ENCODE peak calls at places on chromosomes 6 and 20, in nine cellular contexts. Z, G, D, A, O, J, F, E and V are unnamed samples.

GRCh38 chr6:12249516-12250394 is 40.4 kb upstream of the EDN1 start:
- DNase-seq in Z (no peak), G (no peak), D (no peak), A (no peak), O (no peak), J (no peak), F (no peak), E (no peak), V (no peak)

GRCh38 chr6:105874835-105875626 is 211.1 kb upstream of the PRDM1 start:
- DNase-seq in Z (no peak), G (no peak), D (no peak), A (no peak), O (no peak), J (no peak), F (no peak), E (no peak), V (no peak)

GRCh38 chr6:44733868-44734267 is 346.4 kb downstream of the CDC5L start:
- DNase-seq in Z (no peak), G (no peak), D (peak), A (peak), O (no peak), J (no peak), F (no peak), E (no peak), V (no peak)

GRCh38 chr6:35810831-35811698 is 5.9 kb downstream of the LHFPL5 start:
- DNase-seq in Z (no peak), G (no peak), D (peak), A (no peak), O (no peak), J (no peak), F (peak), E (no peak), V (no peak)

GRCh38 chr6:41229716-41230115 is 1.6 kb downstream of the TREML4 start:
- DNase-seq in Z (no peak), G (no peak), D (no peak), A (no peak), O (no peak), J (no peak), F (no peak), E (no peak), V (no peak)

GRCh38 chr6:158894192-158894591 is 75.0 kb upstream of the EZR start:
- DNase-seq in Z (peak), G (peak), D (peak), A (no peak), O (no peak), J (no peak), F (peak), E (no peak), V (no peak)

GRCh38 chr6:63347599-63347998 is 27.8 kb upstream of the LGSN start:
- DNase-seq in Z (no peak), G (no peak), D (peak), A (no peak), O (no peak), J (no peak), F (peak), E (no peak), V (no peak)

GRCh38 chr6:32842690-32843089 is 1.2 kb downstream of the PSMB8 start:
- DNase-seq in Z (no peak), G (no peak), D (no peak), A (no peak), O (no peak), J (no peak), F (no peak), E (no peak), V (no peak)

GRCh38 chr20:57627972-57628650 is 7.9 kb upstream of the ZBP1 start:
- DNase-seq in Z (no peak), G (no peak), D (peak), A (peak), O (peak), J (no peak), F (no peak), E (peak), V (no peak)

GRCh38 chr6:37275350-37275749 is 17.4 kb upstream of the TMEM217 start:
- DNase-seq in Z (no peak), G (no peak), D (no peak), A (no peak), O (no peak), J (no peak), F (no peak), E (no peak), V (no peak)

GRCh38 chr6:48695872-48696271 is 584.9 kb upstream of the PTCHD4 start:
- DNase-seq in Z (no peak), G (no peak), D (no peak), A (no peak), O (no peak), J (no peak), F (no peak), E (no peak), V (no peak)

GRCh38 chr6:71721642-71722041 is 164.7 kb upstream of the RIMS1 start:
- DNase-seq in Z (no peak), G (no peak), D (peak), A (no peak), O (no peak), J (no peak), F (no peak), E (no peak), V (no peak)

GRCh38 chr20:63246490-63247284 is 7.6 kb downstream of the NKAIN4 start:
- DNase-seq in Z (no peak), G (no peak), D (no peak), A (no peak), O (no peak), J (no peak), F (no peak), E (no peak), V (no peak)

GRCh38 chr6:27188885-27189418 is 58.5 kb upstream of the PRSS16 start:
- DNase-seq in Z (peak), G (peak), D (peak), A (peak), O (no peak), J (peak), F (peak), E (peak), V (no peak)

GRCh38 chr6:31058128-31058894 is 48.0 kb downstream of the MUC22 start:
- DNase-seq in Z (peak), G (peak), D (peak), A (no peak), O (no peak), J (no peak), F (peak), E (no peak), V (no peak)

GRCh38 chr6:85864453-85865401 is 222.0 kb upstream of the SYNCRIP start:
- DNase-seq in Z (no peak), G (no peak), D (peak), A (no peak), O (no peak), J (peak), F (peak), E (no peak), V (no peak)

GRCh38 chr6:124961784-124962611 is at the start of gene RNF217:
- DNase-seq in Z (peak), G (peak), D (peak), A (peak), O (no peak), J (peak), F (peak), E (no peak), V (peak)

GRCh38 chr20:8454137-8454712 is 322.2 kb downstream of the PLCB1 start:
- DNase-seq in Z (peak), G (peak), D (peak), A (no peak), O (no peak), J (no peak), F (peak), E (no peak), V (no peak)

GRCh38 chr6:36068012-36068392 is 40.4 kb downstream of the MAPK14 start:
- DNase-seq in Z (no peak), G (no peak), D (no peak), A (no peak), O (no peak), J (no peak), F (no peak), E (no peak), V (no peak)

GRCh38 chr20:12152996-12153395 is 235.3 kb downstream of the BTBD3 start:
- DNase-seq in Z (no peak), G (no peak), D (no peak), A (no peak), O (no peak), J (no peak), F (peak), E (no peak), V (no peak)

GRCh38 chr6:17869010-17869752 is 118.3 kb downstream of the KIF13A start:
- DNase-seq in Z (peak), G (no peak), D (no peak), A (no peak), O (no peak), J (no peak), F (peak), E (no peak), V (no peak)

GRCh38 chr20:47465335-47466090 is 36.2 kb upstream of the NCOA3 start:
- DNase-seq in Z (no peak), G (no peak), D (no peak), A (no peak), O (no peak), J (no peak), F (no peak), E (no peak), V (no peak)

GRCh38 chr6:71333700-71334099 is 45.1 kb downstream of the OGFRL1 start:
- DNase-seq in Z (no peak), G (no peak), D (peak), A (no peak), O (no peak), J (no peak), F (peak), E (no peak), V (no peak)

GRCh38 chr6:11711644-11711993 is 67.0 kb downstream of the ADTRP start:
- DNase-seq in Z (no peak), G (no peak), D (no peak), A (no peak), O (no peak), J (no peak), F (no peak), E (no peak), V (no peak)

GRCh38 chr6:3531481-3531880 is 74.6 kb upstream of the SLC22A23 start:
- DNase-seq in Z (peak), G (no peak), D (no peak), A (no peak), O (no peak), J (no peak), F (no peak), E (no peak), V (no peak)

GRCh38 chr6:43013020-43013842 is 515 bp downstream of the MEA1 start:
- DNase-seq in Z (no peak), G (no peak), D (peak), A (no peak), O (peak), J (no peak), F (no peak), E (no peak), V (peak)

GRCh38 chr20:32582659-32583580 is 2.2 kb downstream of the NOL4L start:
- DNase-seq in Z (no peak), G (peak), D (peak), A (peak), O (no peak), J (no peak), F (no peak), E (no peak), V (no peak)
- H3K27ac ChIP-seq in Z (no peak), G (no peak), D (peak), A (peak), O (peak), J (peak), F (no peak), E (peak), V (no peak)

DNA sequence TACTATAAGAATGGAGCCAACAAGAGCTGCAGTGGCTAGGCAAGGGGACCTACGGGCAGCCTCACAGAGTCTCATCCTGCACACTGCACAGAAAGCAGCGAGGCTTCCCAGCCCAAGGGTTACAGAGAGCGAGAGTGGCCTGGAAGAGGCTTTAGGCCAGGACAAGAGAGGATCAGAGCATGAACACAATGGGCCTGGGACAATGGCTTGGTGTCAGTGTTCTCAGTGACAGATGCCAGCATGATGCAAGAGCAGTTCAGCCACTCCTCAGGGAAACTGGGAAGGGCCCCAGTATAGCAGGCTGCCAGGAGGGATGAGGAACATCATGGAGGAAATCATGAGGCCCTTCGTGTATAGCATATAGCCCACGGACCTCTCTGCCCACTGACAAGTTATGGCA is 108.0 kb downstream of the NUS1 start:
- DNase-seq in Z (no peak), G (peak), D (no peak), A (no peak), O (no peak), J (no peak), F (no peak), E (no peak), V (peak)
- H3K27ac ChIP-seq in Z (no peak), G (no peak), D (no peak), A (no peak), O (no peak), J (no peak), F (no peak), E (no peak), V (no peak)

DNA sequence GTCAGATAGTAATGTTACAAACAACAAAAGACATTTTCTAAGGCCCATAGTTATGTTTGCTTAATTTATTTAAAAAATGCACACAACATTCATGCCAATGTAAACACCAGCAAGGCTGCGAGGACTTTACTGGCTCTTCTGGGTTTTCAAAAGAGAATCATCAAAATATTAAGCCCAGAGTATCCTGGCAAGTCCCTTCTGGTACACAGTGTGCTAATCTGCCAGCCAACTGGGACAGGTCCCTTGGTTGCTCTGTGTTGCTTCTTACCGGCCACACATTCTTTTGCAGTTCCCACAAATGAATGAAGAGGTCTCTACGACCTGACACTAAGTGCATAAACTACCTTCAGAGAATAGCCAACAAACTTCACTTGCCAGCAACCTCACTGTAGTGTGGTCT is 42.6 kb upstream of the SPDEF start:
- DNase-seq in Z (no peak), G (no peak), D (no peak), A (no peak), O (no peak), J (no peak), F (no peak), E (no peak), V (no peak)
- H3K27ac ChIP-seq in Z (no peak), G (no peak), D (no peak), A (no peak), O (peak), J (no peak), F (no peak), E (no peak), V (peak)

DNA sequence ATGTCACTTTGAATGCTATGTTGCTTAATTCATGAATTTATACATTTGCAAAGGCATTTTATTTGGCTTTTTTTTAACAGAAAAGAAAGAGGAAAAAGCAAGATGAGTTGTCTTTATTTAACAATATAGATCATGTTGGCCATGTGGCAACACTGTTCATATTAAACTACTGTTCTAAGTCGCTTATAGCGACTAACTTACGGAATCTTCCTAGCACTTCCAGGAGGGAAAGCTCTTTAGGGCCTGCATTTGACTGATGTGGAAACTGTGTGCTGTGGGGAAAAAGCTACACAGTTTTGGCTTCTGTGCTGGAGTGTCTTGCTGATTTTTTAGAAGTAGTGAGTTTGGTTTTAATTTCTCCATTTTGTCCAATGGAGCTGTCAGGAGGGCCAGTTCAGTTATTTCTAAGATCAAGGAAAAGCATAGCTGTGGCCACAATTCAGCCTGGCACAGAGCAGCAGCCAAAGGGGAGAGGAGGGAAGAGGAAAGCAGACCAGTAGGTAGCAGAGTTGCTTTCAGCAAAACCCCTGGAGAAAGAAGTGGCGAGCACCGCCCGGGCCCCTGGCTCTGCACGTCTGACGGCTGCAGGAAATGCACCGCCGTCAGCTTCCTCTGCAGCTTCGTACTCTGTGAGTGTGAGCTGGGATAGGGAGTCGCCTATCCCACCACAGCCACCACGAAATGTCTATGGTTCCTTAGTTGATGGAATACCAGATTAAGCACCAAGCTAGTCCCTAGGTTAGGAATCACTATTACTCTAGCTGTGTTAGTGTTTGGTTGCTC is 80.2 kb upstream of the NAA20 start:
- DNase-seq in Z (no peak), G (no peak), D (no peak), A (peak), O (no peak), J (no peak), F (peak), E (no peak), V (no peak)
- H3K27ac ChIP-seq in Z (no peak), G (no peak), D (peak), A (peak), O (peak), J (no peak), F (peak), E (no peak), V (peak)

DNA sequence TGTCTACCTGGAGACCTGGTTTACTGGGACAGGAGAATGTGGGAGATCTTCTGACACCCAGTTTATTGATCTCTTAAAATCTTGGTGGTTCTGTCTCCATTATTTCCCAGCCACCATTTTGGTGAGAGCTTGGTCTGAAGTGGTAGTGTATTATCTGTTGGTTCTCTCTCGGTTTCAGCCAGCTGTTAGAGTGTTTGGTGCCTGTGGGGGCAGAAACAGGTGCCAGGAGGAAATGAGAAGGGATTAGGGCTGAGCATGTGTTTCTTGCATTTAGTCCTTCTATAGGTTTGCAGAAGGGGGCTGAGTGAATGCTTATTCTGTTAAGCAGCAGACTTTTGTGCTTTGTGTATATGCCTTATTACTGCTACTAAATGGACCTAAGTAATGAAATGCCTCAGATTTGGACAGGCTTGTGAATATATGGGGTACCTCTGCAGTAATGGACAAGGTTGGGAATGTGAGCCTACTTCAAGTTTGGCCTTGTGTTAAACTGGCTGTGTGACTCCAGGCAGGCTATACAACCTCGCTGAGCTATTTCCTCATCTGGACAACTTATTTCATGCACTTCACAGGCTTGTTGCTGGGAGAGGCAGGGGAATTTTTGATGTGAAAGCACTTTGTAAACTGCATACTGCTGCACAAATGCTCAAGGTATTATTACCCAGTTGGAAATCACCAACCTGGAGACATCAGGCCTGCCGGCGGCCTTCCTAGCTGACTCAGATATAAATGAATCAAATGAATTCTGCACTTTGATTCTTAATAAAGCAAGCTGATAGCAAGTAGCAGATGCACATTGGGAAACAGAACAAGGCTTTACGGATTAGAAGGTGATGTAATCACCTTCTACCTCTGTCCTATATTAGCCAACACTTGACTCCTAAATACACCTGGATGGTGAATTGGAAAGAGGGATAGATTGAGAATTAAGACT is 9.9 kb downstream of the JARID2 start:
- DNase-seq in Z (no peak), G (peak), D (no peak), A (no peak), O (no peak), J (no peak), F (peak), E (no peak), V (no peak)
- H3K27ac ChIP-seq in Z (no peak), G (peak), D (no peak), A (no peak), O (peak), J (no peak), F (no peak), E (no peak), V (no peak)

GRCh38 chr6:15316754-15317153 is 70.9 kb downstream of the JARID2 start:
- DNase-seq in Z (no peak), G (no peak), D (no peak), A (no peak), O (no peak), J (no peak), F (no peak), E (no peak), V (no peak)

GRCh38 chr6:15319677-15320076 is 73.8 kb downstream of the JARID2 start:
- DNase-seq in Z (no peak), G (no peak), D (no peak), A (no peak), O (no peak), J (no peak), F (no peak), E (no peak), V (no peak)

GRCh38 chr6:15320683-15321082 is 74.8 kb downstream of the JARID2 start:
- DNase-seq in Z (no peak), G (no peak), D (peak), A (no peak), O (no peak), J (no peak), F (peak), E (no peak), V (no peak)

GRCh38 chr6:15317934-15318902 is 72.3 kb downstream of the JARID2 start:
- DNase-seq in Z (peak), G (peak), D (no peak), A (no peak), O (no peak), J (no peak), F (no peak), E (no peak), V (no peak)

DNA sequence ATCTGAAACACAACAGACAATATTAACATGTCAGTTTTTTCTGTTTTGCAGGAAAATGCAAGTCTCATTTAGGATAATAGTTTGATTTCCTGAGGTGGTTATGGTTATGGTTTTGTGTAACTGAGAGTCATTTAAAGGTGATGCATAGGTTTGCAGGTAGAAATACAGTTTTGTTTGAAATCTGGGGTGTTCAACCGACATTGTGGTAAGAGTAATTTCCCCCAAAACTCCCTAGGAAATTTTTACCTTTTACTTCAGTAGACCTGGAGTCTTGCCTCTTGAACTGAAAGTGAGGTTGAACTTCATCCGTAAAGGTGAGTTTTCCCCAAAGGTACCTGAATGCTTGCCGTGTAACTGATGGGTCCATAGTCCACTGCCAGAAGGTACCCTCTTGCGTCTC is 71.4 kb downstream of the JARID2 start:
- DNase-seq in Z (no peak), G (no peak), D (no peak), A (no peak), O (no peak), J (no peak), F (no peak), E (no peak), V (no peak)
- H3K27ac ChIP-seq in Z (no peak), G (peak), D (no peak), A (no peak), O (no peak), J (no peak), F (no peak), E (no peak), V (no peak)